ENCODE peak calls at places on chromosomes 16 and 17, in eight cellular contexts. J is GM04503, G is ovary, K is RWPE1, P is myocyte, Y is T-helper 2 cell, Q is NCI-H2081, Z is cardiac fibroblast. W is an unnamed sample.

GRCh38 chr17:57256708-57257112 is 387 bp downstream of the MSI2 start:
- DNase-seq in Y (peak), P (no peak), J (no peak), K (peak), Z (peak), Q (peak), G (peak), W (no peak)

GRCh38 chr17:1640329-1641064 is 5.0 kb downstream of the SCARF1 start:
- DNase-seq in K (no peak), G (no peak), P (no peak), Q (no peak), J (no peak), Y (no peak), Z (no peak), W (no peak)

GRCh38 chr17:45405250-45406086 is 27.2 kb downstream of the ARHGAP27 start:
- DNase-seq in Z (no peak), Q (no peak), Y (no peak), P (no peak), G (no peak), J (no peak), K (no peak), W (no peak)

GRCh38 chr16:70267516-70267915 is 15.8 kb upstream of the EXOSC6 start:
- DNase-seq in Z (peak), P (peak), Y (no peak), J (no peak), Q (no peak), K (no peak), G (no peak), W (no peak)

GRCh38 chr17:39579318-39580081 is 28.2 kb downstream of the NEUROD2 start:
- DNase-seq in K (no peak), G (no peak), Z (peak), P (no peak), Q (peak), Y (no peak), J (no peak), W (no peak)

GRCh38 chr17:62963296-62963695 is 2.7 kb upstream of the TANC2 start:
- DNase-seq in J (peak), Y (no peak), Z (no peak), Q (no peak), P (peak), K (peak), G (no peak), W (peak)

GRCh38 chr17:83068641-83069570 is 10.5 kb upstream of the METRNL start:
- DNase-seq in J (no peak), P (no peak), Q (no peak), Z (no peak), K (no peak), Y (no peak), G (no peak), W (no peak)

GRCh38 chr16:7997966-7998365 is 592.3 kb downstream of the TMEM114 start:
- DNase-seq in Z (no peak), G (no peak), Y (no peak), Q (no peak), P (no peak), K (no peak), J (no peak), W (no peak)

GRCh38 chr16:47143329-47143676 is 442 bp downstream of the NETO2 start:
- DNase-seq in J (no peak), Z (peak), K (peak), Y (peak), P (peak), Q (peak), G (peak), W (peak)

W was measured in epithelial cell of prostate.